ENCODE peak calls at places on chromosomes 12 and 14, in eight cellular contexts. One of them, this sample, is unnamed.

GRCh38 chr12:114679452-114679875 is 4.5 kb downstream of the TBX3 start:
- DNase-seq in stimulated activated CD4-positive, alpha-beta T cell treated with anti-CD3 and anti-CD28 coated beads, Interleukin-1b, Interleukin-23, amount 100 ng/mL, for 24 hours: no peak
- DNase-seq in naive thymus-derived CD8-positive, alpha-beta T cell: no peak
- DNase-seq in T-helper 2 cell: no peak
- DNase-seq in vagina: no peak
- DNase-seq in A172: no peak
- DNase-seq in lower leg skin: no peak
- DNase-seq in activated CD8-positive, alpha-beta memory T cell treated with anti-CD3 and anti-CD28 coated beads for 24 hours: no peak
- DNase-seq in this sample: no peak

GRCh38 chr12:265096-265495 is 2.5 kb upstream of the SLC6A13 start:
- DNase-seq in stimulated activated CD4-positive, alpha-beta T cell treated with anti-CD3 and anti-CD28 coated beads, Interleukin-1b, Interleukin-23, amount 100 ng/mL, for 24 hours: no peak
- DNase-seq in naive thymus-derived CD8-positive, alpha-beta T cell: peak; percentile 14
- DNase-seq in T-helper 2 cell: no peak
- DNase-seq in vagina: no peak
- DNase-seq in A172: no peak
- DNase-seq in lower leg skin: no peak
- DNase-seq in activated CD8-positive, alpha-beta memory T cell treated with anti-CD3 and anti-CD28 coated beads for 24 hours: no peak
- DNase-seq in this sample: no peak

GRCh38 chr12:92136883-92137582 is 8.6 kb downstream of the BTG1 start:
- DNase-seq in stimulated activated CD4-positive, alpha-beta T cell treated with anti-CD3 and anti-CD28 coated beads, Interleukin-1b, Interleukin-23, amount 100 ng/mL, for 24 hours: no peak
- DNase-seq in naive thymus-derived CD8-positive, alpha-beta T cell: no peak
- DNase-seq in T-helper 2 cell: no peak
- DNase-seq in vagina: no peak
- DNase-seq in A172: peak; percentile 52
- DNase-seq in lower leg skin: no peak
- DNase-seq in activated CD8-positive, alpha-beta memory T cell treated with anti-CD3 and anti-CD28 coated beads for 24 hours: no peak
- DNase-seq in this sample: peak; percentile 49

GRCh38 chr12:88935856-88936255 is 355.6 kb upstream of the KITLG start:
- DNase-seq in stimulated activated CD4-positive, alpha-beta T cell treated with anti-CD3 and anti-CD28 coated beads, Interleukin-1b, Interleukin-23, amount 100 ng/mL, for 24 hours: no peak
- DNase-seq in naive thymus-derived CD8-positive, alpha-beta T cell: no peak
- DNase-seq in T-helper 2 cell: no peak
- DNase-seq in vagina: no peak
- DNase-seq in A172: no peak
- DNase-seq in lower leg skin: no peak
- DNase-seq in activated CD8-positive, alpha-beta memory T cell treated with anti-CD3 and anti-CD28 coated beads for 24 hours: no peak
- DNase-seq in this sample: no peak

GRCh38 chr12:66552753-66553152 is 126.1 kb downstream of the GRIP1 start:
- DNase-seq in stimulated activated CD4-positive, alpha-beta T cell treated with anti-CD3 and anti-CD28 coated beads, Interleukin-1b, Interleukin-23, amount 100 ng/mL, for 24 hours: no peak
- DNase-seq in naive thymus-derived CD8-positive, alpha-beta T cell: no peak
- DNase-seq in T-helper 2 cell: no peak
- DNase-seq in vagina: no peak
- DNase-seq in A172: no peak
- DNase-seq in lower leg skin: no peak
- DNase-seq in activated CD8-positive, alpha-beta memory T cell treated with anti-CD3 and anti-CD28 coated beads for 24 hours: no peak
- DNase-seq in this sample: no peak

GRCh38 chr14:76084374-76084773 is 67.3 kb upstream of the GPATCH2L start:
- DNase-seq in stimulated activated CD4-positive, alpha-beta T cell treated with anti-CD3 and anti-CD28 coated beads, Interleukin-1b, Interleukin-23, amount 100 ng/mL, for 24 hours: no peak
- DNase-seq in naive thymus-derived CD8-positive, alpha-beta T cell: no peak
- DNase-seq in T-helper 2 cell: no peak
- DNase-seq in vagina: no peak
- DNase-seq in A172: no peak
- DNase-seq in lower leg skin: no peak
- DNase-seq in activated CD8-positive, alpha-beta memory T cell treated with anti-CD3 and anti-CD28 coated beads for 24 hours: no peak
- DNase-seq in this sample: no peak

GRCh38 chr12:92502417-92503028 is 200.3 kb upstream of the PLEKHG7 start:
- DNase-seq in stimulated activated CD4-positive, alpha-beta T cell treated with anti-CD3 and anti-CD28 coated beads, Interleukin-1b, Interleukin-23, amount 100 ng/mL, for 24 hours: no peak
- DNase-seq in naive thymus-derived CD8-positive, alpha-beta T cell: no peak
- DNase-seq in T-helper 2 cell: no peak
- DNase-seq in vagina: no peak
- DNase-seq in A172: no peak
- DNase-seq in lower leg skin: no peak
- DNase-seq in activated CD8-positive, alpha-beta memory T cell treated with anti-CD3 and anti-CD28 coated beads for 24 hours: no peak
- DNase-seq in this sample: no peak

GRCh38 chr14:104650057-104650980 is 39.1 kb upstream of the INF2 start:
- DNase-seq in stimulated activated CD4-positive, alpha-beta T cell treated with anti-CD3 and anti-CD28 coated beads, Interleukin-1b, Interleukin-23, amount 100 ng/mL, for 24 hours: peak; percentile 45
- DNase-seq in naive thymus-derived CD8-positive, alpha-beta T cell: peak; percentile 69
- DNase-seq in T-helper 2 cell: peak; percentile 40
- DNase-seq in vagina: no peak
- DNase-seq in A172: no peak
- DNase-seq in lower leg skin: peak; percentile 37
- DNase-seq in activated CD8-positive, alpha-beta memory T cell treated with anti-CD3 and anti-CD28 coated beads for 24 hours: peak; percentile 90
- DNase-seq in this sample: no peak

GRCh38 chr14:103393687-103394626 is 8.7 kb downstream of the MARK3 start:
- DNase-seq in stimulated activated CD4-positive, alpha-beta T cell treated with anti-CD3 and anti-CD28 coated beads, Interleukin-1b, Interleukin-23, amount 100 ng/mL, for 24 hours: no peak
- DNase-seq in naive thymus-derived CD8-positive, alpha-beta T cell: peak; percentile 22
- DNase-seq in T-helper 2 cell: no peak
- DNase-seq in vagina: no peak
- DNase-seq in A172: peak; percentile 26
- DNase-seq in lower leg skin: no peak
- DNase-seq in activated CD8-positive, alpha-beta memory T cell treated with anti-CD3 and anti-CD28 coated beads for 24 hours: no peak
- DNase-seq in this sample: no peak

GRCh38 chr14:67704484-67705089 is 2.9 kb downstream of the RDH12 start:
- DNase-seq in stimulated activated CD4-positive, alpha-beta T cell treated with anti-CD3 and anti-CD28 coated beads, Interleukin-1b, Interleukin-23, amount 100 ng/mL, for 24 hours: no peak
- DNase-seq in naive thymus-derived CD8-positive, alpha-beta T cell: peak; percentile 57
- DNase-seq in T-helper 2 cell: no peak
- DNase-seq in vagina: no peak
- DNase-seq in A172: peak; percentile 35
- DNase-seq in lower leg skin: no peak
- DNase-seq in activated CD8-positive, alpha-beta memory T cell treated with anti-CD3 and anti-CD28 coated beads for 24 hours: no peak
- DNase-seq in this sample: peak; percentile 72

GRCh38 chr12:6653987-6654386 is 6.8 kb upstream of the ACRBP start:
- DNase-seq in stimulated activated CD4-positive, alpha-beta T cell treated with anti-CD3 and anti-CD28 coated beads, Interleukin-1b, Interleukin-23, amount 100 ng/mL, for 24 hours: no peak
- DNase-seq in naive thymus-derived CD8-positive, alpha-beta T cell: no peak
- DNase-seq in T-helper 2 cell: no peak
- DNase-seq in vagina: no peak
- DNase-seq in A172: no peak
- DNase-seq in lower leg skin: no peak
- DNase-seq in activated CD8-positive, alpha-beta memory T cell treated with anti-CD3 and anti-CD28 coated beads for 24 hours: no peak
- DNase-seq in this sample: no peak

GRCh38 chr12:102300824-102301461 is 103.3 kb upstream of the PMCH start:
- DNase-seq in stimulated activated CD4-positive, alpha-beta T cell treated with anti-CD3 and anti-CD28 coated beads, Interleukin-1b, Interleukin-23, amount 100 ng/mL, for 24 hours: no peak
- DNase-seq in naive thymus-derived CD8-positive, alpha-beta T cell: no peak
- DNase-seq in T-helper 2 cell: no peak
- DNase-seq in vagina: no peak
- DNase-seq in A172: peak; percentile 49
- DNase-seq in lower leg skin: no peak
- DNase-seq in activated CD8-positive, alpha-beta memory T cell treated with anti-CD3 and anti-CD28 coated beads for 24 hours: no peak
- DNase-seq in this sample: peak; percentile 53

GRCh38 chr12:12387521-12387920 is 30.6 kb downstream of the BORCS5 start:
- DNase-seq in stimulated activated CD4-positive, alpha-beta T cell treated with anti-CD3 and anti-CD28 coated beads, Interleukin-1b, Interleukin-23, amount 100 ng/mL, for 24 hours: no peak
- DNase-seq in naive thymus-derived CD8-positive, alpha-beta T cell: no peak
- DNase-seq in T-helper 2 cell: no peak
- DNase-seq in vagina: no peak
- DNase-seq in A172: peak; percentile 10
- DNase-seq in lower leg skin: peak; percentile 22
- DNase-seq in activated CD8-positive, alpha-beta memory T cell treated with anti-CD3 and anti-CD28 coated beads for 24 hours: no peak
- DNase-seq in this sample: no peak

GRCh38 chr12:95687937-95688336 is 102.6 kb downstream of the NTN4 start:
- DNase-seq in stimulated activated CD4-positive, alpha-beta T cell treated with anti-CD3 and anti-CD28 coated beads, Interleukin-1b, Interleukin-23, amount 100 ng/mL, for 24 hours: no peak
- DNase-seq in naive thymus-derived CD8-positive, alpha-beta T cell: no peak
- DNase-seq in T-helper 2 cell: no peak
- DNase-seq in vagina: no peak
- DNase-seq in A172: no peak
- DNase-seq in lower leg skin: no peak
- DNase-seq in activated CD8-positive, alpha-beta memory T cell treated with anti-CD3 and anti-CD28 coated beads for 24 hours: no peak
- DNase-seq in this sample: no peak

GRCh38 chr12:82383930-82384513 is 25.7 kb downstream of the METTL25 start:
- DNase-seq in stimulated activated CD4-positive, alpha-beta T cell treated with anti-CD3 and anti-CD28 coated beads, Interleukin-1b, Interleukin-23, amount 100 ng/mL, for 24 hours: no peak
- DNase-seq in naive thymus-derived CD8-positive, alpha-beta T cell: no peak
- DNase-seq in T-helper 2 cell: no peak
- DNase-seq in vagina: no peak
- DNase-seq in A172: peak; percentile 20
- DNase-seq in lower leg skin: no peak
- DNase-seq in activated CD8-positive, alpha-beta memory T cell treated with anti-CD3 and anti-CD28 coated beads for 24 hours: no peak
- DNase-seq in this sample: no peak

GRCh38 chr12:2179953-2180736 is 127.4 kb downstream of the CACNA1C start:
- DNase-seq in stimulated activated CD4-positive, alpha-beta T cell treated with anti-CD3 and anti-CD28 coated beads, Interleukin-1b, Interleukin-23, amount 100 ng/mL, for 24 hours: no peak
- DNase-seq in naive thymus-derived CD8-positive, alpha-beta T cell: no peak
- DNase-seq in T-helper 2 cell: no peak
- DNase-seq in vagina: no peak
- DNase-seq in A172: peak; percentile 91
- DNase-seq in lower leg skin: peak; percentile 45
- DNase-seq in activated CD8-positive, alpha-beta memory T cell treated with anti-CD3 and anti-CD28 coated beads for 24 hours: no peak
- DNase-seq in this sample: peak; percentile 29

GRCh38 chr14:50964683-50965390 is 20.6 kb upstream of the PYGL start:
- DNase-seq in stimulated activated CD4-positive, alpha-beta T cell treated with anti-CD3 and anti-CD28 coated beads, Interleukin-1b, Interleukin-23, amount 100 ng/mL, for 24 hours: no peak
- DNase-seq in naive thymus-derived CD8-positive, alpha-beta T cell: no peak
- DNase-seq in T-helper 2 cell: no peak
- DNase-seq in vagina: no peak
- DNase-seq in A172: peak; percentile 44
- DNase-seq in lower leg skin: peak; percentile 39
- DNase-seq in activated CD8-positive, alpha-beta memory T cell treated with anti-CD3 and anti-CD28 coated beads for 24 hours: no peak
- DNase-seq in this sample: no peak

GRCh38 chr12:107359382-107359781 is 266.0 kb upstream of the CRY1 start:
- DNase-seq in stimulated activated CD4-positive, alpha-beta T cell treated with anti-CD3 and anti-CD28 coated beads, Interleukin-1b, Interleukin-23, amount 100 ng/mL, for 24 hours: no peak
- DNase-seq in naive thymus-derived CD8-positive, alpha-beta T cell: no peak
- DNase-seq in T-helper 2 cell: no peak
- DNase-seq in vagina: no peak
- DNase-seq in A172: peak; percentile 82
- DNase-seq in lower leg skin: no peak
- DNase-seq in activated CD8-positive, alpha-beta memory T cell treated with anti-CD3 and anti-CD28 coated beads for 24 hours: no peak
- DNase-seq in this sample: no peak

GRCh38 chr12:13316847-13317246 is 120.3 kb downstream of the EMP1 start:
- DNase-seq in stimulated activated CD4-positive, alpha-beta T cell treated with anti-CD3 and anti-CD28 coated beads, Interleukin-1b, Interleukin-23, amount 100 ng/mL, for 24 hours: no peak
- DNase-seq in naive thymus-derived CD8-positive, alpha-beta T cell: no peak
- DNase-seq in T-helper 2 cell: no peak
- DNase-seq in vagina: no peak
- DNase-seq in A172: no peak
- DNase-seq in lower leg skin: no peak
- DNase-seq in activated CD8-positive, alpha-beta memory T cell treated with anti-CD3 and anti-CD28 coated beads for 24 hours: no peak
- DNase-seq in this sample: no peak

GRCh38 chr12:66941150-66941549 is 262.3 kb upstream of the GRIP1 start:
- DNase-seq in stimulated activated CD4-positive, alpha-beta T cell treated with anti-CD3 and anti-CD28 coated beads, Interleukin-1b, Interleukin-23, amount 100 ng/mL, for 24 hours: no peak
- DNase-seq in naive thymus-derived CD8-positive, alpha-beta T cell: no peak
- DNase-seq in T-helper 2 cell: no peak
- DNase-seq in vagina: no peak
- DNase-seq in A172: no peak
- DNase-seq in lower leg skin: no peak
- DNase-seq in activated CD8-positive, alpha-beta memory T cell treated with anti-CD3 and anti-CD28 coated beads for 24 hours: no peak
- DNase-seq in this sample: no peak

GRCh38 chr14:90382491-90383125 is 14.2 kb upstream of the CALM1 start:
- DNase-seq in stimulated activated CD4-positive, alpha-beta T cell treated with anti-CD3 and anti-CD28 coated beads, Interleukin-1b, Interleukin-23, amount 100 ng/mL, for 24 hours: no peak
- DNase-seq in naive thymus-derived CD8-positive, alpha-beta T cell: peak; percentile 82
- DNase-seq in T-helper 2 cell: peak; percentile 11
- DNase-seq in vagina: peak; percentile 94
- DNase-seq in A172: peak; percentile 69
- DNase-seq in lower leg skin: peak; percentile 76
- DNase-seq in activated CD8-positive, alpha-beta memory T cell treated with anti-CD3 and anti-CD28 coated beads for 24 hours: no peak
- DNase-seq in this sample: peak; percentile 42

GRCh38 chr12:89333564-89334252 is 18.6 kb downstream of the DUSP6 start:
- DNase-seq in stimulated activated CD4-positive, alpha-beta T cell treated with anti-CD3 and anti-CD28 coated beads, Interleukin-1b, Interleukin-23, amount 100 ng/mL, for 24 hours: no peak
- DNase-seq in naive thymus-derived CD8-positive, alpha-beta T cell: no peak
- DNase-seq in T-helper 2 cell: no peak
- DNase-seq in vagina: no peak
- DNase-seq in A172: no peak
- DNase-seq in lower leg skin: no peak
- DNase-seq in activated CD8-positive, alpha-beta memory T cell treated with anti-CD3 and anti-CD28 coated beads for 24 hours: no peak
- DNase-seq in this sample: no peak

GRCh38 chr12:103547929-103548328 is 39.1 kb upstream of the STAB2 start:
- DNase-seq in stimulated activated CD4-positive, alpha-beta T cell treated with anti-CD3 and anti-CD28 coated beads, Interleukin-1b, Interleukin-23, amount 100 ng/mL, for 24 hours: no peak
- DNase-seq in naive thymus-derived CD8-positive, alpha-beta T cell: no peak
- DNase-seq in T-helper 2 cell: no peak
- DNase-seq in vagina: no peak
- DNase-seq in A172: no peak
- DNase-seq in lower leg skin: no peak
- DNase-seq in activated CD8-positive, alpha-beta memory T cell treated with anti-CD3 and anti-CD28 coated beads for 24 hours: no peak
- DNase-seq in this sample: no peak

GRCh38 chr12:13036881-13037280 is 7.3 kb upstream of the FAM234B start:
- DNase-seq in stimulated activated CD4-positive, alpha-beta T cell treated with anti-CD3 and anti-CD28 coated beads, Interleukin-1b, Interleukin-23, amount 100 ng/mL, for 24 hours: no peak
- DNase-seq in naive thymus-derived CD8-positive, alpha-beta T cell: no peak
- DNase-seq in T-helper 2 cell: no peak
- DNase-seq in vagina: no peak
- DNase-seq in A172: no peak
- DNase-seq in lower leg skin: no peak
- DNase-seq in activated CD8-positive, alpha-beta memory T cell treated with anti-CD3 and anti-CD28 coated beads for 24 hours: no peak
- DNase-seq in this sample: no peak

GRCh38 chr14:28576523-28576922 is 190.1 kb upstream of the FOXG1 start:
- DNase-seq in stimulated activated CD4-positive, alpha-beta T cell treated with anti-CD3 and anti-CD28 coated beads, Interleukin-1b, Interleukin-23, amount 100 ng/mL, for 24 hours: no peak
- DNase-seq in naive thymus-derived CD8-positive, alpha-beta T cell: no peak
- DNase-seq in T-helper 2 cell: no peak
- DNase-seq in vagina: no peak
- DNase-seq in A172: no peak
- DNase-seq in lower leg skin: no peak
- DNase-seq in activated CD8-positive, alpha-beta memory T cell treated with anti-CD3 and anti-CD28 coated beads for 24 hours: no peak
- DNase-seq in this sample: no peak

GRCh38 chr14:36293824-36294223 is 26.6 kb downstream of the MBIP start:
- DNase-seq in stimulated activated CD4-positive, alpha-beta T cell treated with anti-CD3 and anti-CD28 coated beads, Interleukin-1b, Interleukin-23, amount 100 ng/mL, for 24 hours: no peak
- DNase-seq in naive thymus-derived CD8-positive, alpha-beta T cell: no peak
- DNase-seq in T-helper 2 cell: no peak
- DNase-seq in vagina: no peak
- DNase-seq in A172: no peak
- DNase-seq in lower leg skin: no peak
- DNase-seq in activated CD8-positive, alpha-beta memory T cell treated with anti-CD3 and anti-CD28 coated beads for 24 hours: no peak
- DNase-seq in this sample: no peak

GRCh38 chr12:663293-663871 is at the start of gene NINJ2:
- DNase-seq in stimulated activated CD4-positive, alpha-beta T cell treated with anti-CD3 and anti-CD28 coated beads, Interleukin-1b, Interleukin-23, amount 100 ng/mL, for 24 hours: no peak
- DNase-seq in naive thymus-derived CD8-positive, alpha-beta T cell: no peak
- DNase-seq in T-helper 2 cell: no peak
- DNase-seq in vagina: no peak
- DNase-seq in A172: no peak
- DNase-seq in lower leg skin: no peak
- DNase-seq in activated CD8-positive, alpha-beta memory T cell treated with anti-CD3 and anti-CD28 coated beads for 24 hours: no peak
- DNase-seq in this sample: no peak

GRCh38 chr14:93090826-93091583 is 24.7 kb downstream of the ITPK1 start:
- DNase-seq in stimulated activated CD4-positive, alpha-beta T cell treated with anti-CD3 and anti-CD28 coated beads, Interleukin-1b, Interleukin-23, amount 100 ng/mL, for 24 hours: no peak
- DNase-seq in naive thymus-derived CD8-positive, alpha-beta T cell: no peak
- DNase-seq in T-helper 2 cell: no peak
- DNase-seq in vagina: no peak
- DNase-seq in A172: no peak
- DNase-seq in lower leg skin: no peak
- DNase-seq in activated CD8-positive, alpha-beta memory T cell treated with anti-CD3 and anti-CD28 coated beads for 24 hours: no peak
- DNase-seq in this sample: no peak

GRCh38 chr14:67943947-67944346 is 124.4 kb downstream of the RAD51B start:
- DNase-seq in stimulated activated CD4-positive, alpha-beta T cell treated with anti-CD3 and anti-CD28 coated beads, Interleukin-1b, Interleukin-23, amount 100 ng/mL, for 24 hours: peak; percentile 18
- DNase-seq in naive thymus-derived CD8-positive, alpha-beta T cell: peak; percentile 59
- DNase-seq in T-helper 2 cell: no peak
- DNase-seq in vagina: no peak
- DNase-seq in A172: peak; percentile 70
- DNase-seq in lower leg skin: peak; percentile 88
- DNase-seq in activated CD8-positive, alpha-beta memory T cell treated with anti-CD3 and anti-CD28 coated beads for 24 hours: no peak
- DNase-seq in this sample: peak; percentile 71

GRCh38 chr14:57707219-57707618 is 158.7 kb downstream of the SLC35F4 start:
- DNase-seq in stimulated activated CD4-positive, alpha-beta T cell treated with anti-CD3 and anti-CD28 coated beads, Interleukin-1b, Interleukin-23, amount 100 ng/mL, for 24 hours: no peak
- DNase-seq in naive thymus-derived CD8-positive, alpha-beta T cell: no peak
- DNase-seq in T-helper 2 cell: no peak
- DNase-seq in vagina: no peak
- DNase-seq in A172: no peak
- DNase-seq in lower leg skin: no peak
- DNase-seq in activated CD8-positive, alpha-beta memory T cell treated with anti-CD3 and anti-CD28 coated beads for 24 hours: no peak
- DNase-seq in this sample: no peak

GRCh38 chr14:54207991-54208520 is 188.8 kb upstream of the CDKN3 start:
- DNase-seq in stimulated activated CD4-positive, alpha-beta T cell treated with anti-CD3 and anti-CD28 coated beads, Interleukin-1b, Interleukin-23, amount 100 ng/mL, for 24 hours: no peak
- DNase-seq in naive thymus-derived CD8-positive, alpha-beta T cell: no peak
- DNase-seq in T-helper 2 cell: no peak
- DNase-seq in vagina: no peak
- DNase-seq in A172: no peak
- DNase-seq in lower leg skin: no peak
- DNase-seq in activated CD8-positive, alpha-beta memory T cell treated with anti-CD3 and anti-CD28 coated beads for 24 hours: no peak
- DNase-seq in this sample: no peak

GRCh38 chr12:18861287-18861858 is 123.5 kb downstream of the CAPZA3 start:
- DNase-seq in stimulated activated CD4-positive, alpha-beta T cell treated with anti-CD3 and anti-CD28 coated beads, Interleukin-1b, Interleukin-23, amount 100 ng/mL, for 24 hours: no peak
- DNase-seq in naive thymus-derived CD8-positive, alpha-beta T cell: no peak
- DNase-seq in T-helper 2 cell: no peak
- DNase-seq in vagina: no peak
- DNase-seq in A172: peak; percentile 23
- DNase-seq in lower leg skin: no peak
- DNase-seq in activated CD8-positive, alpha-beta memory T cell treated with anti-CD3 and anti-CD28 coated beads for 24 hours: no peak
- DNase-seq in this sample: peak; percentile 47

GRCh38 chr12:70120970-70121369 is 122.3 kb upstream of the CNOT2 start:
- DNase-seq in stimulated activated CD4-positive, alpha-beta T cell treated with anti-CD3 and anti-CD28 coated beads, Interleukin-1b, Interleukin-23, amount 100 ng/mL, for 24 hours: no peak
- DNase-seq in naive thymus-derived CD8-positive, alpha-beta T cell: no peak
- DNase-seq in T-helper 2 cell: no peak
- DNase-seq in vagina: no peak
- DNase-seq in A172: no peak
- DNase-seq in lower leg skin: no peak
- DNase-seq in activated CD8-positive, alpha-beta memory T cell treated with anti-CD3 and anti-CD28 coated beads for 24 hours: no peak
- DNase-seq in this sample: no peak

GRCh38 chr12:12126551-12126950 is 55.8 kb downstream of the BCL2L14 start:
- DNase-seq in stimulated activated CD4-positive, alpha-beta T cell treated with anti-CD3 and anti-CD28 coated beads, Interleukin-1b, Interleukin-23, amount 100 ng/mL, for 24 hours: no peak
- DNase-seq in naive thymus-derived CD8-positive, alpha-beta T cell: no peak
- DNase-seq in T-helper 2 cell: no peak
- DNase-seq in vagina: no peak
- DNase-seq in A172: no peak
- DNase-seq in lower leg skin: no peak
- DNase-seq in activated CD8-positive, alpha-beta memory T cell treated with anti-CD3 and anti-CD28 coated beads for 24 hours: no peak
- DNase-seq in this sample: no peak

This sample was measured in HCT116.